ENCODE peak calls at places on chromosomes 1 and 21, in six cellular contexts. V, G, I, C, X and S are unnamed samples.

GRCh38 chr1:20597650-20598049 is 8.8 kb downstream of the CDA start:
- DNase-seq in V (no peak), G (no peak), I (no peak), C (no peak), X (no peak), S (no peak)

GRCh38 chr1:89802036-89802435 is 18.8 kb upstream of the LRRC8D start:
- DNase-seq in V (no peak), G (no peak), I (no peak), C (no peak), X (no peak), S (no peak)

GRCh38 chr1:56301791-56302190 is 277.6 kb downstream of the PLPP3 start:
- DNase-seq in V (no peak), G (no peak), I (no peak), C (no peak), X (no peak), S (no peak)

GRCh38 chr1:110370827-110371226 is 20.0 kb downstream of the SLC16A4 start:
- DNase-seq in V (no peak), G (no peak), I (no peak), C (no peak), X (no peak), S (no peak)

GRCh38 chr1:102851616-102852015 is 256.7 kb downstream of the COL11A1 start:
- DNase-seq in V (no peak), G (no peak), I (no peak), C (no peak), X (no peak), S (no peak)

GRCh38 chr1:55037733-55038551 is 1.4 kb upstream of the PCSK9 start:
- DNase-seq in V (no peak), G (no peak), I (no peak), C (no peak), X (no peak), S (no peak)

GRCh38 chr1:62117416-62117815 is 77.2 kb upstream of the L1TD1 start:
- DNase-seq in V (no peak), G (no peak), I (no peak), C (no peak), X (no peak), S (no peak)

GRCh38 chr1:2593251-2593878 is 6.8 kb downstream of the PRXL2B start:
- DNase-seq in V (peak; percentile 11), G (no peak), I (peak; percentile 31), C (peak; percentile 6), X (peak; percentile 60), S (peak; percentile 63)

GRCh38 chr1:36208978-36209708 is 15.1 kb upstream of the THRAP3 start:
- DNase-seq in V (no peak), G (no peak), I (no peak), C (no peak), X (no peak), S (no peak)

GRCh38 chr1:228842094-228842775 is 107.0 kb downstream of the RHOU start:
- DNase-seq in V (no peak), G (peak; percentile 26), I (peak; percentile 67), C (no peak), X (no peak), S (no peak)

GRCh38 chr1:198123146-198123545 is 33.7 kb upstream of the NEK7 start:
- DNase-seq in V (no peak), G (no peak), I (no peak), C (no peak), X (no peak), S (no peak)

GRCh38 chr1:222570837-222571236 is 18.9 kb downstream of the TAF1A start:
- DNase-seq in V (no peak), G (no peak), I (no peak), C (no peak), X (no peak), S (no peak)

GRCh38 chr1:245648749-245649517 is 494.1 kb downstream of the KIF26B start:
- DNase-seq in V (no peak), G (no peak), I (no peak), C (no peak), X (no peak), S (no peak)

GRCh38 chr1:184101116-184101515 is 49.6 kb downstream of the TSEN15 start:
- DNase-seq in V (no peak), G (no peak), I (no peak), C (no peak), X (no peak), S (no peak)

GRCh38 chr1:39230261-39231190 is 26.0 kb downstream of the MACF1 start:
- DNase-seq in V (peak; percentile 19), G (no peak), I (no peak), C (no peak), X (no peak), S (no peak)

GRCh38 chr1:223341111-223341510 is 22.9 kb downstream of the SUSD4 start:
- DNase-seq in V (no peak), G (no peak), I (peak; percentile 80), C (no peak), X (no peak), S (peak; percentile 82)

GRCh38 chr1:234368320-234369032 is 4.8 kb upstream of the COA6 start:
- DNase-seq in V (no peak), G (no peak), I (no peak), C (no peak), X (no peak), S (no peak)

GRCh38 chr1:37890378-37891014 is 31.1 kb upstream of the MTF1 start:
- DNase-seq in V (no peak), G (peak; percentile 50), I (no peak), C (no peak), X (no peak), S (no peak)

GRCh38 chr1:101302831-101303511 is 66.2 kb downstream of the S1PR1 start:
- DNase-seq in V (no peak), G (no peak), I (no peak), C (no peak), X (no peak), S (no peak)

GRCh38 chr1:43582162-43582566 is 51.5 kb downstream of the PTPRF start:
- DNase-seq in V (peak; percentile 71), G (peak; percentile 72), I (no peak), C (no peak), X (no peak), S (no peak)

GRCh38 chr1:226679303-226679702 is 59.8 kb downstream of the ITPKB start:
- DNase-seq in V (no peak), G (no peak), I (no peak), C (no peak), X (no peak), S (peak; percentile 11)

GRCh38 chr1:69088556-69088955 is 479.2 kb upstream of the LRRC7 start:
- DNase-seq in V (no peak), G (no peak), I (no peak), C (no peak), X (no peak), S (no peak)

GRCh38 chr21:30478015-30478414 is 2.2 kb downstream of the KRTAP19-1 start:
- DNase-seq in V (no peak), G (no peak), I (no peak), C (no peak), X (no peak), S (no peak)

GRCh38 chr1:221724931-221725605 is 16.8 kb downstream of the DUSP10 start:
- DNase-seq in V (peak; percentile 21), G (no peak), I (no peak), C (no peak), X (peak; percentile 71), S (no peak)

GRCh38 chr1:2466834-2467554 is 9.1 kb upstream of the PLCH2 start:
- DNase-seq in V (no peak), G (peak; percentile 93), I (no peak), C (no peak), X (no peak), S (no peak)

GRCh38 chr1:114094303-114094663 is 59.4 kb downstream of the SYT6 start:
- DNase-seq in V (no peak), G (no peak), I (no peak), C (no peak), X (no peak), S (no peak)

GRCh38 chr1:167328762-167329483 is 108.2 kb downstream of the POU2F1 start:
- DNase-seq in V (peak; percentile 44), G (no peak), I (no peak), C (no peak), X (no peak), S (no peak)

GRCh38 chr1:53449026-53449425 is 10.2 kb upstream of the DMRTB1 start:
- DNase-seq in V (no peak), G (no peak), I (no peak), C (no peak), X (no peak), S (no peak)

GRCh38 chr1:25245809-25246599 is 1.2 kb downstream of the RSRP1 start:
- DNase-seq in V (peak; percentile 48), G (peak; percentile 45), I (no peak), C (no peak), X (no peak), S (no peak)

GRCh38 chr1:98104285-98104684 is 183.5 kb upstream of the DPYD start:
- DNase-seq in V (no peak), G (no peak), I (no peak), C (no peak), X (no peak), S (no peak)
- TF ChIP-seq EP300 in V (no peak), G (no peak), I (no peak), C (no peak), X (no peak), S (no peak)

GRCh38 chr1:28437924-28438699 is 67.7 kb upstream of the RCC1 start:
- DNase-seq in V (peak; percentile 73), G (no peak), I (peak; percentile 56), C (peak; percentile 40), X (peak; percentile 85), S (peak; percentile 89)
- TF ChIP-seq POLR2A in V (peak; percentile 32), G (no peak), I (no peak), C (peak; percentile 59), X (no peak), S (no peak)

GRCh38 chr1:156124557-156125483 is 10.3 kb downstream of the LMNA start:
- DNase-seq in V (peak; percentile 81), G (no peak), I (no peak), C (no peak), X (peak; percentile 88), S (no peak)

GRCh38 chr1:156129687-156130577 is 15.4 kb downstream of the LMNA start:
- DNase-seq in V (peak; percentile 88), G (peak; percentile 72), I (peak; percentile 94), C (peak; percentile 77), X (peak; percentile 96), S (peak; percentile 95)

GRCh38 chr1:156126043-156126700 is 11.7 kb downstream of the LMNA start:
- DNase-seq in V (peak; percentile 82), G (peak; percentile 57), I (peak; percentile 94), C (peak; percentile 78), X (peak; percentile 98), S (peak; percentile 96)

GRCh38 chr1:156128749-156129682 is 14.5 kb downstream of the LMNA start:
- DNase-seq in V (peak; percentile 40), G (no peak), I (peak; percentile 83), C (peak; percentile 30), X (peak; percentile 76), S (peak; percentile 91)

GRCh38 chr1:156126701-156127534 is 12.4 kb downstream of the LMNA start:
- DNase-seq in V (peak; percentile 70), G (no peak), I (peak; percentile 60), C (no peak), X (peak; percentile 90), S (peak; percentile 84)
- TF ChIP-seq EP300 in V (no peak), G (peak; percentile 27), I (no peak), C (no peak), X (no peak), S (no peak)

DNA sequence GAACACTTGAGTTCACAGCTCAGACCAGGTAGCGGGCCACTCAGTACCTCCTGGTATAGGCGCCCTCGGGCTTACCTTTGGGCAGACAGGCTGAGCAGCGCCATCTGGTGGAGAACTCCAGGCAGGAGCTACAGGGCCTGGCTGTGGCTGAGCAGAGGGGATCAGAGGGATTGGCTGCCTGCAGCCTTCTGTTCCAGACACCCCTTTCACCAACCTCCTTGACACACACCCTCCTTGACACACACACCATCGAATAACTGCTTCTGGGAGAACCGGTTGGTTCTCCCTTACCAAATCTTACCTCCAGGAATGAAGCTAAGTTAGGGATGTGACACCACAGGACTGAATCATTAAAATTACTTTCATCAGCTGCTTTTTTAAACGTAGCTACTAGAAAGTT is 6.5 kb downstream of the LIN28A start:
- DNase-seq in V (peak; percentile 83), G (peak; percentile 88), I (peak; percentile 65), C (no peak), X (peak; percentile 80), S (no peak)
- TF ChIP-seq POLR2A in V (no peak), G (no peak), I (no peak), C (no peak), X (no peak), S (no peak)